ENCODE peak calls at places on chromosome 15, in seven cellular contexts. E is suprapubic skin, V is body of pancreas, K is Peyer's patch, F is breast epithelium, L is esophagus squamous epithelium, C is tibial nerve. H is an unnamed sample.

GRCh38 chr15:66221126-66221525 is 32.4 kb downstream of the MEGF11 start:
- DNase-seq in L (no peak), E (no peak), V (no peak), F (no peak), K (no peak), C (no peak), H (no peak)

GRCh38 chr15:39583586-39584265 is 2.8 kb downstream of the THBS1 start:
- DNase-seq in L (no peak), C (no peak), E (no peak), K (no peak), V (no peak), F (no peak), H (no peak)

GRCh38 chr15:80791004-80791403 is 11.8 kb downstream of the CEMIP start:
- DNase-seq in F (no peak), V (no peak), K (no peak), E (no peak), C (no peak), L (no peak), H (peak)

GRCh38 chr15:62896380-62896866 is 146.1 kb upstream of the TPM1 start:
- DNase-seq in E (no peak), L (no peak), F (no peak), K (no peak), C (no peak), V (no peak), H (no peak)

GRCh38 chr15:45634442-45635190 is at the start of gene SQOR:
- DNase-seq in L (peak), V (peak), F (peak), C (peak), E (peak), K (peak), H (peak)

GRCh38 chr15:73602992-73603391 is 30.2 kb downstream of the NPTN start:
- DNase-seq in C (no peak), K (no peak), E (no peak), L (no peak), V (no peak), F (no peak), H (no peak)

GRCh38 chr15:51163843-51164242 is 69.1 kb upstream of the TNFAIP8L3 start:
- DNase-seq in L (no peak), C (no peak), F (no peak), V (no peak), K (no peak), E (no peak), H (no peak)

GRCh38 chr15:47398115-47398514 is 319.2 kb upstream of the SEMA6D start:
- DNase-seq in F (no peak), E (no peak), K (no peak), V (no peak), C (no peak), L (no peak), H (no peak)

GRCh38 chr15:52287114-52287513 is 8.5 kb downstream of the MYO5C start:
- DNase-seq in F (no peak), C (no peak), K (no peak), E (no peak), V (no peak), L (no peak), H (no peak)

GRCh38 chr15:58525926-58526538 is 94.2 kb downstream of the LIPC start:
- DNase-seq in C (no peak), L (no peak), K (no peak), E (no peak), V (no peak), F (no peak), H (no peak)

DNA sequence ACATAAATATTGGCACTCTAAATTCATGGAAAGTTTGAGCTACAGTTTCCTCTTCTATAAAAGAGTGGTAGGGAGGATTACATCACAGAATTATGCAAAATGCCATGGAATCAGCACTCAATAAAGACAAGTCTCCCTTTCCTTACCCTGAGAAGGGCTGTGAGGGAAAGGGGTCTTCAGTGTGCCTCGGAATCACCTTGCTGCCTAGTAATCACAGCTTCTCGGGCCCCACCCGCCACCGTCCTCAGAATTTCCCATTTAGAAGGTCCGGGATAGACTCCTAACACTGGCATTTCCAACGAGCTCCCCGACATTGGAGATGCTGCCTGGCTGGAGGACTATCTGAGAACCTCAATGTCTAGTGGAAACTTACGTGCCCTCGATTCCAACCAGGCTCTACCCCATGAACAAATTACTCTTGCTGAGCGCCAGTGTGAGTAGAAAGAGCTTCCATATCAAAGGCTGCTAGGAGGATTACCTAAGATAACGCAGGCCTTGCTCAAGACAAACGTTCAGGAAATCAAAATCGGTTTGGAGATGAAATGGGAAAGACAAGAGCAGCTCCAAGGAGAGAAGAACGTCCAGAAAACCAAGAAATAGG is 92.1 kb upstream of the CHD2 start:
- DNase-seq in V (peak), K (peak), E (peak), F (no peak), L (no peak), C (no peak), H (no peak)
- TF ChIP-seq POLR2A in V (no peak), K (no peak), E (no peak), F (no peak), L (peak), C (no peak), H (no peak)

GRCh38 chr15:99423186-99424130 is 142.3 kb upstream of the MEF2A start:
- DNase-seq in E (peak), F (no peak), K (no peak), L (no peak), V (no peak), C (no peak), H (peak)

GRCh38 chr15:99421758-99422157 is 144.0 kb upstream of the MEF2A start:
- DNase-seq in V (no peak), C (no peak), E (no peak), L (no peak), K (no peak), F (no peak), H (no peak)

GRCh38 chr15:99424131-99424571 is 141.6 kb upstream of the MEF2A start:
- DNase-seq in C (no peak), L (no peak), F (no peak), K (no peak), V (no peak), E (peak), H (peak)

GRCh38 chr15:99424978-99425665 is 140.7 kb upstream of the MEF2A start:
- DNase-seq in L (no peak), F (no peak), E (peak), K (no peak), C (no peak), V (no peak), H (no peak)

DNA sequence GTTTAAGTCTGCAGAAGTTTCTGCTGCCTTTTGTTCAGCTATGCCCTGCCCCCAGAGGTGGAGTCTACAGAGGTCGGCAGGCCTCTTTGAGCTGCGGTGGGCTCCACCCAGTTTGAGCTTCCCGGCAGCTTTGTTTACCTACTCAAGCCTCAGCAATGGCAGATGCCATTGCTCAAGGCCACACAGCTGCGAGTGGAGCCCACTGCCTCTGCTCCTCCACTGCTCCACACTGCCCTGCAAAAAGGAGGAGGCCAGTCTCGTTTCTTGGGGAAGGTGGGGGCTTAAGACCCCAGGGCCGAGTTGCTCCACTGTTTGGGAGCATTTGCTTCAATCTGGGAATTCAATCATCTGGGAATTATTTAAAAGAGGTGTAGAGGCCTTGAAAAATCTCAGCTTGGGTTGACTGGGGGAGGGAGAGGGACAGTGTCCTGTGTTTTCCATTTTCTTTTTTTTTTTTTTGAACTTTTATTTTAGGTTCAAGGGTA is 144.6 kb upstream of the MEF2A start:
- DNase-seq in C (no peak), K (no peak), L (no peak), F (no peak), E (peak), V (no peak), H (no peak)
- H3K4me3 ChIP-seq in C (no peak), K (no peak), L (no peak), F (no peak), E (no peak), V (no peak), H (no peak)

GRCh38 chr15:92521624-92522008 is 127.9 kb downstream of the ST8SIA2 start:
- DNase-seq in L (no peak), C (peak), F (peak), E (peak), V (peak), K (peak), H (peak)
- TF ChIP-seq POLR2A in L (no peak), C (no peak), F (no peak), E (no peak), V (no peak), K (no peak), H (no peak)

DNA sequence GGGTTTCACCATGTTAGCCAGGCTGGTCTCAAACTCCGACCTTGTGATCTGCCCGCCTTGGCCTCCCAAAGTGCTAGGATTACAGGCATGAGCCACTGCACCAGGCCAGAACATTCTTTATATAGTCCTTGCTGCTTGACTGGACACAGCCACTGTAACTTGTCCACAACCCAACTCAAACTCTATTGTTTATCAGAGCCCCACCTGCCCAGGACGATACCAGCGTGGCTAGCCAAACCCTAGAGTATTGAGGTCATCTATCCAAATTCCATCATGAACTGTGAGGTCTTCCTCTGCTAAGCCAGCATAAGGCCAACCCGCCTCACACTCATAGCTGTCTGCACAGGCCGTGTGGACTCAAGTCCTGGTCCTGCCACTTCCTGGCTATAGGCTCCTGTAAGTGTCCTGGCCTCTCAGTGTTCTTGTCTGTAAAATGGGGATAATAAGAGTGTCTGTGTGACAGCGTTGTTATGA is 63.9 kb downstream of the DAPK2 start:
- DNase-seq in V (peak), F (no peak), L (no peak), K (no peak), E (no peak), C (no peak), H (no peak)
- H3K4me3 ChIP-seq in V (no peak), F (no peak), L (no peak), K (no peak), E (no peak), C (no peak), H (no peak)

DNA sequence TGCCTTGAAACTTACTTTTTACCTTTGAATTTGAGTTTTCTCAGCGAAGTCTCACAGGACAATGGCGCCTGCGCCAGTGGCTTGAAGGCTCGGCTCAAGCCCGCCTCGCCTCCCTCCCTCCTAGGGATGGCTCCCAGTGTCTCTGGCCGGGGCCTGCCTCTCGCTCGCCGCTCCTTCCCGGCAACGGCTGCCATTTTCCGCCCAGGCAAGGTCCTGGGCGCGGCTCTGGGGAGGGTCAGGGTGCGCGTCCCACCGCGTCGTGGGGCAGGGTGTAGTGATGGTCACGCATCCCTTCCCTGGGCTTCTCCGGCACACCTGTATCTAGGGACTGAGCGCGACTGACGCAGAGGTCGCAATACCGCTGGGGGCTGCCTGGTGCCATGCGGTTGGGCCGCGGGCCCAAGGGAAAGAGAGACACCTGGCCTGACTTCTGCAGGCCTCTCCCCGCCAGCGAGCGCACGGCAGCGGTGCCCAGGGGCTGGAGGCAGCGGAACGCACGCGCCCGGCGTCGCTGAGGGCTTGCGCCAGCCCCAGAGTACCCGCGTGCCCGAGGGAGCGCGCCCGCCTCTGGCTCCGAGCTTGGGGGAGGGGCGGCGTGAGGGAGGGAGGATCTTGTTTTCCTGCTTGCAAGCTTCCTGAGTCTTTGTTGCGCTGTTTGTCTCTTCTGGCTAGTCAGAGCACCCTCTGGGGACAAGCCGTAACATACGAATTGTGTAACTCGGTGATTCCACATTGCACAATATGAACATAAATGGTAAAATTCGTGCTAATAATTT is 20.7 kb upstream of the FEM1B start:
- DNase-seq in F (peak), E (peak), C (peak), L (no peak), V (peak), K (peak), H (peak)
- TF ChIP-seq POLR2A in F (peak), E (no peak), C (peak), L (peak), V (peak), K (peak), H (no peak)

GRCh38 chr15:29107971-29108645 is 161.5 kb downstream of the NSMCE3 start:
- DNase-seq in F (no peak), V (no peak), C (no peak), E (no peak), K (no peak), L (no peak), H (no peak)
- H3K4me3 ChIP-seq in F (no peak), V (no peak), C (no peak), E (no peak), K (no peak), L (no peak), H (no peak)

H was measured in lower leg skin.